ENCODE peak calls at places on chromosomes 6 and 20, in nine cellular contexts. V is activated CD8-positive, alpha-beta T cell treated with anti-CD3 and anti-CD28 coated beads, Interleukin-2, amount 10 ng/mL, durations not matched to agents 7 days and 5 days; T is Ammon's horn; F is BE2C; S is PC-3; O is ELR; A is D341Med; L is activated T-helper 2 cell treated with anti-CD3 and anti-CD28 coated beads, Interferon-gamma antibody, Interleukin-2, Interleukin-4, amounts not matched to agents 10 μg/mL and 5 μg/mL and 100 μg/mL, durations not matched to agents 14 hours and 24 hours and 36 hours; I is HAP-1. R is an unnamed sample.

GRCh38 chr20:25285856-25286798 is 38.2 kb downstream of the PYGB start:
- DNase-seq in V (no peak), T (no peak), F (peak; percentile 4), S (no peak), O (no peak), A (no peak), L (no peak), I (no peak), R (no peak)

GRCh38 chr6:63066053-63066704 is 145.1 kb upstream of the FKBP1C start:
- DNase-seq in V (no peak), T (no peak), F (no peak), S (peak; percentile 6), O (no peak), A (peak; percentile 39), L (no peak), I (no peak), R (peak; percentile 71)

GRCh38 chr20:19404836-19405235 is 192.4 kb downstream of the SLC24A3 start:
- DNase-seq in V (no peak), T (no peak), F (no peak), S (no peak), O (no peak), A (no peak), L (no peak), I (no peak), R (no peak)

GRCh38 chr6:153043719-153044118 is 41.2 kb upstream of the MTRF1L start:
- DNase-seq in V (no peak), T (no peak), F (no peak), S (no peak), O (no peak), A (no peak), L (no peak), I (no peak), R (peak; percentile 89)

GRCh38 chr20:39910536-39910935 is 778.5 kb downstream of the MAFB start:
- DNase-seq in V (no peak), T (peak; percentile 68), F (no peak), S (no peak), O (no peak), A (no peak), L (no peak), I (no peak), R (no peak)

GRCh38 chr6:123323419-123324329 is 313.1 kb downstream of the TRDN start:
- DNase-seq in V (no peak), T (no peak), F (no peak), S (no peak), O (peak; percentile 4), A (no peak), L (no peak), I (no peak), R (peak; percentile 3)

GRCh38 chr20:17693534-17694001 is 6.2 kb upstream of the BANF2 start:
- DNase-seq in V (no peak), T (peak; percentile 27), F (no peak), S (no peak), O (no peak), A (no peak), L (no peak), I (no peak), R (no peak)

GRCh38 chr6:128570439-128571063 is 50.2 kb upstream of the PTPRK start:
- DNase-seq in V (no peak), T (no peak), F (no peak), S (peak; percentile 76), O (peak; percentile 5), A (no peak), L (no peak), I (no peak), R (peak; percentile 10)

GRCh38 chr6:10000461-10000992 is 414.3 kb downstream of the TFAP2A start:
- DNase-seq in V (no peak), T (no peak), F (no peak), S (peak; percentile 40), O (peak; percentile 53), A (no peak), L (no peak), I (no peak), R (no peak)

GRCh38 chr20:17995967-17996819 is 27.4 kb downstream of the MGME1 start:
- DNase-seq in V (peak; percentile 63), T (peak; percentile 65), F (peak; percentile 33), S (peak; percentile 88), O (peak; percentile 77), A (peak; percentile 69), L (peak; percentile 39), I (peak; percentile 57), R (peak; percentile 73)

GRCh38 chr20:30376767-30377658 is 880.5 kb upstream of the DEFB115 start:
- DNase-seq in V (peak; percentile 91), T (peak; percentile 70), F (peak; percentile 88), S (peak; percentile 19), O (peak; percentile 86), A (peak; percentile 70), L (peak; percentile 85), I (peak; percentile 91), R (peak; percentile 93)

GRCh38 chr6:26543953-26544352 is 5.8 kb downstream of the HMGN4 start:
- DNase-seq in V (peak; percentile 21), T (no peak), F (no peak), S (peak; percentile 56), O (peak; percentile 58), A (no peak), L (no peak), I (no peak), R (peak; percentile 50)

GRCh38 chr6:107344383-107344782 is 115.0 kb downstream of the PDSS2 start:
- DNase-seq in V (no peak), T (no peak), F (no peak), S (no peak), O (no peak), A (no peak), L (no peak), I (no peak), R (no peak)

GRCh38 chr6:52157301-52157930 is 28.8 kb upstream of the IL17A start:
- DNase-seq in V (no peak), T (no peak), F (no peak), S (peak; percentile 81), O (peak; percentile 87), A (no peak), L (peak; percentile 13), I (no peak), R (no peak)

GRCh38 chr6:87103977-87104601 is 9.2 kb upstream of the CGA start:
- DNase-seq in V (no peak), T (no peak), F (no peak), S (no peak), O (no peak), A (no peak), L (no peak), I (no peak), R (no peak)

GRCh38 chr6:154157082-154157481 is 118.0 kb downstream of the OPRM1 start:
- DNase-seq in V (peak; percentile 34), T (no peak), F (no peak), S (no peak), O (no peak), A (no peak), L (no peak), I (no peak), R (no peak)

GRCh38 chr6:127518710-127519468 is at the start of gene MTCL3:
- DNase-seq in V (peak; percentile 40), T (peak; percentile 61), F (peak; percentile 96), S (no peak), O (peak; percentile 66), A (peak; percentile 85), L (peak; percentile 41), I (peak; percentile 24), R (peak; percentile 98)